ENCODE peak calls at places on chromosomes 12 and 14, in nine cellular contexts. T, J, P, Y, Z, E, I, F and M are unnamed samples.

GRCh38 chr12:110256780-110257431 is 24.1 kb upstream of the ATP2A2 start:
- DNase-seq in P (no peak), F (no peak), I (no peak), Y (no peak), T (no peak), Z (no peak), E (no peak), J (peak), M (no peak)

GRCh38 chr12:53869500-53869899 is 69.1 kb upstream of the HOXC13 start:
- DNase-seq in J (no peak), Z (no peak), I (no peak), E (no peak), F (no peak), P (no peak), T (no peak), Y (no peak), M (no peak)

GRCh38 chr14:81314443-81315175 is 85.5 kb downstream of the STON2 start:
- DNase-seq in T (peak), Z (no peak), F (no peak), E (no peak), J (no peak), P (no peak), Y (no peak), I (no peak), M (no peak)

GRCh38 chr12:42707312-42707711 is 117.8 kb upstream of the PRICKLE1 start:
- DNase-seq in Z (no peak), I (no peak), T (no peak), P (no peak), E (no peak), Y (no peak), J (no peak), F (no peak), M (no peak)

GRCh38 chr12:15555466-15555865 is 233.2 kb downstream of the PTPRO start:
- DNase-seq in Y (no peak), P (no peak), E (no peak), J (no peak), T (no peak), F (no peak), Z (no peak), I (no peak), M (no peak)

GRCh38 chr14:72736348-72736747 is 157.6 kb downstream of the DPF3 start:
- DNase-seq in F (no peak), P (no peak), Z (no peak), Y (no peak), E (no peak), I (no peak), T (peak), J (no peak), M (no peak)

GRCh38 chr12:96073346-96074336 is 38.3 kb upstream of the LTA4H start:
- DNase-seq in I (no peak), Y (no peak), P (no peak), T (peak), E (no peak), F (no peak), J (no peak), Z (no peak), M (no peak)

GRCh38 chr12:94618995-94619695 is 31.2 kb downstream of the TMCC3 start:
- DNase-seq in E (no peak), Y (no peak), I (no peak), P (no peak), T (no peak), F (no peak), J (peak), Z (no peak), M (no peak)

GRCh38 chr14:102221026-102221425 is 81.3 kb downstream of the WDR20 start:
- DNase-seq in I (no peak), J (no peak), T (peak), F (no peak), Z (no peak), E (no peak), P (no peak), Y (no peak), M (no peak)

GRCh38 chr12:6970096-6970527 is 352 bp downstream of the PHB2 start:
- DNase-seq in J (peak), I (peak), E (no peak), Z (no peak), Y (no peak), P (no peak), F (no peak), T (peak), M (no peak)

GRCh38 chr14:52267501-52268190 is at the start of gene PTGDR:
- DNase-seq in J (peak), Y (no peak), Z (no peak), E (no peak), I (peak), F (peak), T (peak), P (no peak), M (peak)

GRCh38 chr12:30026621-30027234 is 243.0 kb upstream of the TMTC1 start:
- DNase-seq in P (no peak), I (no peak), F (no peak), Z (no peak), J (no peak), E (no peak), Y (no peak), T (no peak), M (no peak)

GRCh38 chr12:106065506-106065905 is 73.2 kb downstream of the NUAK1 start:
- DNase-seq in P (no peak), Y (no peak), F (no peak), T (no peak), J (no peak), I (no peak), Z (no peak), E (no peak), M (no peak)

GRCh38 chr12:47799357-47799955 is 20.2 kb downstream of the HDAC7 start:
- DNase-seq in Y (no peak), E (no peak), Z (no peak), P (no peak), J (peak), F (no peak), I (no peak), T (no peak), M (no peak)

GRCh38 chr14:68703093-68703492 is 89.8 kb downstream of the ZFP36L1 start:
- DNase-seq in E (no peak), I (peak), Y (no peak), P (peak), J (no peak), F (no peak), Z (no peak), T (no peak), M (peak)

GRCh38 chr14:65167072-65167645 is 64.8 kb upstream of the MAX start:
- DNase-seq in I (peak), Y (no peak), J (no peak), E (no peak), Z (no peak), F (no peak), T (peak), P (no peak), M (peak)

GRCh38 chr14:23294734-23295561 is 7.7 kb downstream of the PPP1R3E start:
- DNase-seq in F (peak), Z (no peak), P (peak), J (no peak), T (peak), I (peak), Y (no peak), E (peak), M (peak)

GRCh38 chr14:23041729-23042128 is 283 bp upstream of the PSMB11 start:
- DNase-seq in P (no peak), T (no peak), Y (no peak), E (no peak), F (no peak), Z (no peak), J (no peak), I (no peak), M (no peak)

GRCh38 chr12:121773011-121773777 is 20.3 kb downstream of the RHOF start:
- DNase-seq in Z (no peak), E (peak), F (peak), I (peak), T (peak), J (peak), P (peak), Y (peak), M (peak)

GRCh38 chr12:109346920-109347319 is 780 bp upstream of the MYO1H start:
- DNase-seq in F (no peak), T (peak), Z (no peak), E (no peak), Y (no peak), I (peak), P (no peak), J (no peak), M (no peak)

GRCh38 chr12:124847675-124848074 is 16.0 kb downstream of the SCARB1 start:
- DNase-seq in T (no peak), E (no peak), Z (no peak), Y (peak), I (no peak), J (peak), F (no peak), P (no peak), M (no peak)

GRCh38 chr12:19873146-19873545 is 433.9 kb downstream of the AEBP2 start:
- DNase-seq in Y (no peak), P (no peak), T (no peak), I (no peak), F (no peak), E (no peak), J (peak), Z (no peak), M (no peak)

GRCh38 chr12:2414810-2415567 is 362.2 kb downstream of the CACNA1C start:
- DNase-seq in F (no peak), I (no peak), Z (no peak), T (no peak), J (peak), E (no peak), P (no peak), Y (no peak), M (no peak)

GRCh38 chr12:114275937-114276785 is 129.8 kb downstream of the TBX5 start:
- DNase-seq in Z (no peak), Y (no peak), P (no peak), F (no peak), T (no peak), I (no peak), J (no peak), E (no peak), M (no peak)

GRCh38 chr12:52798003-52798670 is 2.2 kb upstream of the KRT3 start:
- DNase-seq in P (no peak), I (no peak), Y (no peak), E (no peak), T (no peak), F (no peak), J (peak), Z (no peak), M (no peak)

GRCh38 chr14:65810326-65810725 is 397.8 kb downstream of the FUT8 start:
- DNase-seq in I (no peak), E (no peak), P (no peak), Y (no peak), J (no peak), Z (no peak), F (no peak), T (no peak), M (no peak)

GRCh38 chr14:26730929-26731618 is 133.2 kb upstream of the NOVA1 start:
- DNase-seq in T (peak), J (peak), Y (no peak), I (no peak), Z (no peak), F (no peak), E (no peak), P (no peak), M (peak)

GRCh38 chr12:95114766-95115450 is 41.5 kb upstream of the NR2C1 start:
- DNase-seq in I (no peak), F (no peak), Y (no peak), T (no peak), E (no peak), P (no peak), Z (no peak), J (no peak), M (no peak)

GRCh38 chr12:46649433-46649832 is 176.4 kb downstream of the SLC38A4 start:
- DNase-seq in Z (no peak), E (no peak), T (no peak), I (no peak), Y (no peak), F (no peak), J (no peak), P (no peak), M (no peak)

GRCh38 chr14:30114051-30114450 is 186.4 kb upstream of the PRKD1 start:
- DNase-seq in F (no peak), E (no peak), P (no peak), I (no peak), Z (no peak), Y (no peak), J (no peak), T (no peak), M (no peak)

GRCh38 chr14:53327716-53328115 is 174.6 kb upstream of the DDHD1 start:
- DNase-seq in Y (no peak), F (no peak), P (no peak), E (no peak), J (no peak), I (no peak), T (peak), Z (no peak), M (no peak)